ENCODE peak calls at places on chromosomes 4 and X, in eight cellular contexts. One of them, this sample, is unnamed.

GRCh38 chrX:24341795-24342194 is 18.6 kb upstream of the SUPT20HL1 start:
- DNase-seq in germinal center: no peak
- DNase-seq in effector CD4-positive, alpha-beta T cell: no peak
- DNase-seq in fibroblast of mammary gland: peak; percentile 64
- DNase-seq in H4: peak; percentile 13
- DNase-seq in dorsolateral prefrontal cortex: no peak
- DNase-seq in MV-4-11: no peak
- DNase-seq in tibial nerve: no peak
- DNase-seq in this sample: peak; percentile 17

GRCh38 chr4:174512745-174513144 is 9.5 kb downstream of the HPGD start:
- DNase-seq in germinal center: no peak
- DNase-seq in effector CD4-positive, alpha-beta T cell: no peak
- DNase-seq in fibroblast of mammary gland: no peak
- DNase-seq in H4: no peak
- DNase-seq in dorsolateral prefrontal cortex: no peak
- DNase-seq in MV-4-11: no peak
- DNase-seq in tibial nerve: no peak
- DNase-seq in this sample: no peak

GRCh38 chr4:83535520-83535944 is 376 bp upstream of the GPAT3 start:
- DNase-seq in germinal center: no peak
- DNase-seq in effector CD4-positive, alpha-beta T cell: peak; percentile 11
- DNase-seq in fibroblast of mammary gland: peak; percentile 87
- DNase-seq in H4: peak; percentile 58
- DNase-seq in dorsolateral prefrontal cortex: peak; percentile 24
- DNase-seq in MV-4-11: peak; percentile 17
- DNase-seq in tibial nerve: peak; percentile 20
- DNase-seq in this sample: peak; percentile 54

GRCh38 chrX:56974408-56974807 is 20.9 kb downstream of the SPIN3 start:
- DNase-seq in germinal center: no peak
- DNase-seq in effector CD4-positive, alpha-beta T cell: no peak
- DNase-seq in fibroblast of mammary gland: no peak
- DNase-seq in H4: no peak
- DNase-seq in dorsolateral prefrontal cortex: no peak
- DNase-seq in MV-4-11: no peak
- DNase-seq in tibial nerve: no peak
- DNase-seq in this sample: no peak

GRCh38 chr4:3364199-3364598 is 71.4 kb downstream of the RGS12 start:
- DNase-seq in germinal center: no peak
- DNase-seq in effector CD4-positive, alpha-beta T cell: no peak
- DNase-seq in fibroblast of mammary gland: no peak
- DNase-seq in H4: no peak
- DNase-seq in dorsolateral prefrontal cortex: no peak
- DNase-seq in MV-4-11: no peak
- DNase-seq in tibial nerve: no peak
- DNase-seq in this sample: no peak

GRCh38 chrX:106933538-106933961 is 13.3 kb downstream of the CLDN2 start:
- DNase-seq in germinal center: no peak
- DNase-seq in effector CD4-positive, alpha-beta T cell: no peak
- DNase-seq in fibroblast of mammary gland: no peak
- DNase-seq in H4: no peak
- DNase-seq in dorsolateral prefrontal cortex: no peak
- DNase-seq in MV-4-11: no peak
- DNase-seq in tibial nerve: no peak
- DNase-seq in this sample: no peak

GRCh38 chr4:123708902-123709301 is 312.3 kb downstream of the SPRY1 start:
- DNase-seq in germinal center: no peak
- DNase-seq in effector CD4-positive, alpha-beta T cell: no peak
- DNase-seq in fibroblast of mammary gland: no peak
- DNase-seq in H4: no peak
- DNase-seq in dorsolateral prefrontal cortex: no peak
- DNase-seq in MV-4-11: no peak
- DNase-seq in tibial nerve: no peak
- DNase-seq in this sample: no peak

GRCh38 chrX:155020591-155020990 is 1.9 kb downstream of the F8 start:
- DNase-seq in germinal center: no peak
- DNase-seq in effector CD4-positive, alpha-beta T cell: no peak
- DNase-seq in fibroblast of mammary gland: no peak
- DNase-seq in H4: no peak
- DNase-seq in dorsolateral prefrontal cortex: no peak
- DNase-seq in MV-4-11: no peak
- DNase-seq in tibial nerve: no peak
- DNase-seq in this sample: no peak

GRCh38 chrX:154597221-154597620 is 12.3 kb downstream of the CTAG1A start:
- DNase-seq in germinal center: no peak
- DNase-seq in effector CD4-positive, alpha-beta T cell: no peak
- DNase-seq in fibroblast of mammary gland: no peak
- DNase-seq in H4: no peak
- DNase-seq in dorsolateral prefrontal cortex: no peak
- DNase-seq in MV-4-11: no peak
- DNase-seq in tibial nerve: no peak
- DNase-seq in this sample: no peak

GRCh38 chr4:139951051-139951450 is 202.9 kb downstream of the MAML3 start:
- DNase-seq in germinal center: no peak
- DNase-seq in effector CD4-positive, alpha-beta T cell: no peak
- DNase-seq in fibroblast of mammary gland: peak; percentile 44
- DNase-seq in H4: peak; percentile 88
- DNase-seq in dorsolateral prefrontal cortex: no peak
- DNase-seq in MV-4-11: peak; percentile 85
- DNase-seq in tibial nerve: no peak
- DNase-seq in this sample: peak; percentile 41

GRCh38 chr4:153535735-153536494 is 69.8 kb downstream of the TMEM131L start:
- DNase-seq in germinal center: no peak
- DNase-seq in effector CD4-positive, alpha-beta T cell: no peak
- DNase-seq in fibroblast of mammary gland: no peak
- DNase-seq in H4: no peak
- DNase-seq in dorsolateral prefrontal cortex: no peak
- DNase-seq in MV-4-11: no peak
- DNase-seq in tibial nerve: no peak
- DNase-seq in this sample: no peak

GRCh38 chr4:54570822-54571221 is 86.9 kb upstream of the KIT start:
- DNase-seq in germinal center: no peak
- DNase-seq in effector CD4-positive, alpha-beta T cell: no peak
- DNase-seq in fibroblast of mammary gland: no peak
- DNase-seq in H4: no peak
- DNase-seq in dorsolateral prefrontal cortex: no peak
- DNase-seq in MV-4-11: no peak
- DNase-seq in tibial nerve: no peak
- DNase-seq in this sample: no peak

GRCh38 chrX:48794993-48795501 is 6.8 kb upstream of the HDAC6 start:
- DNase-seq in germinal center: no peak
- DNase-seq in effector CD4-positive, alpha-beta T cell: no peak
- DNase-seq in fibroblast of mammary gland: peak; percentile 51
- DNase-seq in H4: peak; percentile 59
- DNase-seq in dorsolateral prefrontal cortex: no peak
- DNase-seq in MV-4-11: no peak
- DNase-seq in tibial nerve: no peak
- DNase-seq in this sample: peak; percentile 10

GRCh38 chrX:56248492-56248891 is 16.3 kb downstream of the KLF8 start:
- DNase-seq in germinal center: peak; percentile 20
- DNase-seq in effector CD4-positive, alpha-beta T cell: peak; percentile 29
- DNase-seq in fibroblast of mammary gland: peak; percentile 54
- DNase-seq in H4: peak; percentile 42
- DNase-seq in dorsolateral prefrontal cortex: peak; percentile 26
- DNase-seq in MV-4-11: peak; percentile 11
- DNase-seq in tibial nerve: peak; percentile 24
- DNase-seq in this sample: peak; percentile 1

GRCh38 chr4:117085185-117085701 is at the start of gene TRAM1L1:
- DNase-seq in germinal center: peak; percentile 2
- DNase-seq in effector CD4-positive, alpha-beta T cell: no peak
- DNase-seq in fibroblast of mammary gland: peak; percentile 51
- DNase-seq in H4: peak; percentile 77
- DNase-seq in dorsolateral prefrontal cortex: peak; percentile 63
- DNase-seq in MV-4-11: no peak
- DNase-seq in tibial nerve: no peak
- DNase-seq in this sample: peak; percentile 23

GRCh38 chr4:55376698-55377097 is 19.1 kb upstream of the TMEM165 start:
- DNase-seq in germinal center: no peak
- DNase-seq in effector CD4-positive, alpha-beta T cell: no peak
- DNase-seq in fibroblast of mammary gland: no peak
- DNase-seq in H4: no peak
- DNase-seq in dorsolateral prefrontal cortex: no peak
- DNase-seq in MV-4-11: no peak
- DNase-seq in tibial nerve: no peak
- DNase-seq in this sample: no peak

GRCh38 chrX:15789979-15790765 is at the start of gene ZRSR2:
- DNase-seq in germinal center: peak; percentile 88
- DNase-seq in effector CD4-positive, alpha-beta T cell: peak; percentile 91
- DNase-seq in fibroblast of mammary gland: peak; percentile 74
- DNase-seq in H4: peak; percentile 61
- DNase-seq in dorsolateral prefrontal cortex: peak; percentile 87
- DNase-seq in MV-4-11: peak; percentile 69
- DNase-seq in tibial nerve: peak; percentile 63
- DNase-seq in this sample: peak; percentile 28

GRCh38 chrX:154799554-154800348 is 5.5 kb downstream of the MPP1 start:
- DNase-seq in germinal center: no peak
- DNase-seq in effector CD4-positive, alpha-beta T cell: no peak
- DNase-seq in fibroblast of mammary gland: peak; percentile 26
- DNase-seq in H4: peak; percentile 31
- DNase-seq in dorsolateral prefrontal cortex: no peak
- DNase-seq in MV-4-11: no peak
- DNase-seq in tibial nerve: no peak
- DNase-seq in this sample: no peak

GRCh38 chr4:70895405-70895804 is 6.8 kb upstream of the MOB1B start:
- DNase-seq in germinal center: no peak
- DNase-seq in effector CD4-positive, alpha-beta T cell: no peak
- DNase-seq in fibroblast of mammary gland: no peak
- DNase-seq in H4: no peak
- DNase-seq in dorsolateral prefrontal cortex: no peak
- DNase-seq in MV-4-11: no peak
- DNase-seq in tibial nerve: no peak
- DNase-seq in this sample: no peak